ENCODE peak calls at places on chromosome 15, in four cellular contexts. M is K562, W is GM23338, B is A549. U is an unnamed sample.

GRCh38 chr15:42134617-42135243 is 21.7 kb downstream of the PLA2G4F start:
- DNase-seq in M (no peak), W (no peak), B (no peak), U (peak)

GRCh38 chr15:43185161-43186002 is at the start of gene CCNDBP1:
- DNase-seq in M (peak), W (peak), B (peak), U (peak)

GRCh38 chr15:76298986-76299385 is 12.3 kb downstream of the ETFA start:
- DNase-seq in M (no peak), W (no peak), B (no peak), U (no peak)

GRCh38 chr15:72464251-72464650 is 9.9 kb upstream of the ARIH1 start:
- DNase-seq in M (no peak), W (no peak), B (no peak), U (no peak)

GRCh38 chr15:85960381-85960780 is 119.3 kb upstream of the AGBL1 start:
- DNase-seq in M (no peak), W (no peak), B (no peak), U (no peak)

GRCh38 chr15:39684215-39684614 is 98.4 kb downstream of the FSIP1 start:
- DNase-seq in M (no peak), W (no peak), B (no peak), U (no peak)

GRCh38 chr15:65833501-65834220 is 35.6 kb upstream of the RAB11A start:
- DNase-seq in M (no peak), W (no peak), B (no peak), U (peak)

GRCh38 chr15:31236184-31237041 is 90.2 kb upstream of the KLF13 start:
- DNase-seq in M (peak), W (no peak), B (peak), U (peak)

GRCh38 chr15:85751731-85752421 is 42.8 kb downstream of the KLHL25 start:
- DNase-seq in M (no peak), W (peak), B (no peak), U (no peak)

GRCh38 chr15:70488002-70488605 is 275.3 kb downstream of the UACA start:
- DNase-seq in M (peak), W (peak), B (peak), U (peak)

GRCh38 chr15:41829959-41830646 is 2.2 kb downstream of the JMJD7 start:
- DNase-seq in M (no peak), W (no peak), B (no peak), U (no peak)

GRCh38 chr15:63322541-63322940 is 45.1 kb downstream of the APH1B start:
- DNase-seq in M (peak), W (no peak), B (no peak), U (no peak)

GRCh38 chr15:74622758-74623157 is 7.1 kb downstream of the CLK3 start:
- DNase-seq in M (no peak), W (no peak), B (no peak), U (no peak)

GRCh38 chr15:29815000-29815704 is 7.1 kb downstream of the TJP1 start:
- DNase-seq in M (peak), W (no peak), B (no peak), U (peak)

GRCh38 chr15:75620043-75620775 is 5.3 kb downstream of the SNUPN start:
- DNase-seq in M (no peak), W (no peak), B (no peak), U (no peak)

GRCh38 chr15:74460298-74460697 is 662 bp downstream of the UBL7 start:
- DNase-seq in M (no peak), W (peak), B (no peak), U (no peak)

GRCh38 chr15:89400121-89400996 is 65.7 kb upstream of the POLG start:
- DNase-seq in M (no peak), W (peak), B (peak), U (no peak)

GRCh38 chr15:68667800-68668625 is 89.2 kb downstream of the CORO2B start:
- DNase-seq in M (no peak), W (no peak), B (no peak), U (no peak)

GRCh38 chr15:39459538-39459937 is 121.3 kb upstream of the THBS1 start:
- DNase-seq in M (no peak), W (no peak), B (no peak), U (no peak)

GRCh38 chr15:39244776-39245175 is 336.1 kb upstream of the THBS1 start:
- DNase-seq in M (no peak), W (no peak), B (no peak), U (no peak)

GRCh38 chr15:27574541-27575054 is 524.5 kb downstream of the OCA2 start:
- DNase-seq in M (no peak), W (no peak), B (no peak), U (no peak)

GRCh38 chr15:74917676-74918075 is 11.0 kb upstream of the FAM219B start:
- DNase-seq in M (no peak), W (no peak), B (no peak), U (no peak)

GRCh38 chr15:45157974-45158373 is 28.2 kb downstream of the DUOX1 start:
- DNase-seq in M (no peak), W (peak), B (no peak), U (no peak)

GRCh38 chr15:38148476-38148875 is 104.2 kb upstream of the SPRED1 start:
- DNase-seq in M (no peak), W (no peak), B (no peak), U (no peak)

GRCh38 chr15:34435658-34436057 is 1.9 kb downstream of the GOLGA8A start:
- DNase-seq in M (no peak), W (no peak), B (no peak), U (no peak)

GRCh38 chr15:66760968-66761722 is 59.1 kb downstream of the SMAD6 start:
- DNase-seq in M (no peak), W (no peak), B (no peak), U (no peak)

GRCh38 chr15:33204087-33204486 is 9.6 kb upstream of the FMN1 start:
- DNase-seq in M (no peak), W (no peak), B (no peak), U (no peak)
- TF ChIP-seq JUNB in M (no peak), W (no peak), B (no peak), U (no peak)

GRCh38 chr15:36334059-36334458 is 245.4 kb upstream of the CDIN1 start:
- DNase-seq in M (no peak), W (no peak), B (no peak), U (no peak)
- TF ChIP-seq JUNB in M (no peak), W (no peak), B (no peak), U (no peak)

GRCh38 chr15:90917569-90917968 is 14.5 kb downstream of the MAN2A2 start:
- DNase-seq in M (no peak), W (no peak), B (no peak), U (no peak)
- TF ChIP-seq JUNB in M (no peak), W (no peak), B (no peak), U (no peak)

DNA sequence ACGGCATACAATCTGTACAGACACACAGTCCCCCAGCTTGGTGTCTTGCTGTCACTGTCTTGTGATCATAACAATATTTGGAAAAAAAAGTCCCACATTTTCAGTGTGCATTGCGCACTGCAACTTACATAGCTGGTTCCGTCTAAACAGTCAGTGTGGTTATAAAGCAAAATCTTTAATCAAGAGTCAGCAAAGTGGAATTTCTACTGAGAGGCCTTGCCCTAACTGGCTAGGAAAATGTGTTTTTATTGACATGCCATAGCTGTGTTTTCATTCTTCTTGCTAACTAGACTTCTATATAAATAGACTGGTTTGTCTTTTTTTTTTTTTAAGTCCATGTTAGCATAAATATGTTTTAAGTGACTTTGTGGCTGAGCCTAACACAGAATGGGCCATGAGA is 174.8 kb downstream of the POLR2M start:
- DNase-seq in M (no peak), W (no peak), B (no peak), U (no peak)
- TF ChIP-seq JUNB in M (no peak), W (no peak), B (no peak), U (no peak)

GRCh38 chr15:92840149-92840548 is 60.0 kb upstream of the CHD2 start:
- DNase-seq in M (no peak), W (no peak), B (no peak), U (no peak)

GRCh38 chr15:92843326-92843725 is 56.8 kb upstream of the CHD2 start:
- DNase-seq in M (no peak), W (no peak), B (no peak), U (no peak)

GRCh38 chr15:92845109-92845508 is 55.0 kb upstream of the CHD2 start:
- DNase-seq in M (no peak), W (no peak), B (no peak), U (peak)

GRCh38 chr15:92846716-92847115 is 53.4 kb upstream of the CHD2 start:
- DNase-seq in M (no peak), W (no peak), B (no peak), U (no peak)

DNA sequence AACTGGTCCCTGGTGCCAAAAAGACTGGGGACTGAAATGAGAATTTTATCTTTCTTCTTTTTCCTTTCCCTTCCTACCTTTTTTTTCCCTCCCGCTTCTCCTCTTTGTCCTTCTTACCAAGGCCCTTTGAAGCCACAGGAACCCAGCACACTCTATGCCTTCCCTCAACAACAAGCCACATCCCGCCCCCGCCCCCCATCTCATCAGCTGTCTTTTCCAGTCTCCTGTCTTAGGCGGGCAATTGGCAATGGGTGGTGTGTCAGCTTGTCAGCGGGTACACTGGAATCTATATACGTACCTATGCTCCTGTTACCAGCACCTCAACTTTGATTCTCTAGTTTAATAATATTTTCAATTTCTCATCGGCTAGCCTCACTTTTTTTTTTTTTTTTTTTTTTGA is 56.3 kb upstream of the CHD2 start:
- DNase-seq in M (no peak), W (peak), B (no peak), U (no peak)
- TF ChIP-seq JUNB in M (no peak), W (no peak), B (no peak), U (no peak)

DNA sequence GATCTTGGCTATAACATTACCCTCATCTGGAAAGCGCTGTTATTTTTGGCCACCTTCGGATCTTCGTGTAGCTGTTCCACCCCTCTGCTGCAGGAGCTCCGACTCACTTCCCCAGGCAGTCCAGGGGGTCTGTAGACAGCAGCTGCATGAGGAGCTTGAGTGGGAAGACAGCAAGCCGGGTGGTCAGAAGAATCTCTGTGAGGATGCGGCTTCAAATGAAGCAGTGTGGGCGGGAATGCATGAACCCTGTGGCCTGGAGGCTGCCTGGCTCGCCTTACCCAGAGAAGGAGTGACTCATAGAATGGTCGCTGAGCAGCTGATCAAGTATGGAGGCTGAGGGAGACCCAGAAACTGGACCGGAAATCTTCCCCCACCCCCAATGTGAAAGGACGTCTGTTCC is 45.2 kb upstream of the NR2F2 start:
- DNase-seq in M (peak), W (no peak), B (no peak), U (no peak)
- TF ChIP-seq JUNB in M (no peak), W (no peak), B (no peak), U (no peak)